ENCODE peak calls at places on chromosomes 16 and 17, in four cellular contexts. X is fibroblast of pulmonary artery, T is Caco-2, D is tibial nerve. W is an unnamed sample.

GRCh38 chr16:12575288-12575687 is 228.4 kb downstream of the CPPED1 start:
- DNase-seq in X (no peak), D (no peak), T (no peak), W (no peak)

GRCh38 chr17:21345236-21345635 is 30.9 kb upstream of the KCNJ12 start:
- DNase-seq in D (no peak), X (no peak), T (no peak), W (no peak)

GRCh38 chr17:12632785-12633184 is 32.9 kb upstream of the MYOCD start:
- DNase-seq in X (no peak), T (no peak), D (no peak), W (no peak)

GRCh38 chr17:79082311-79083190 is 7.9 kb downstream of the ENGASE start:
- DNase-seq in T (peak), X (peak), D (no peak), W (peak)

GRCh38 chr16:10003486-10003885 is 178.7 kb downstream of the GRIN2A start:
- DNase-seq in X (no peak), D (no peak), T (no peak), W (no peak)

GRCh38 chr17:59498421-59499307 is 66.7 kb upstream of the DHX40 start:
- DNase-seq in T (no peak), X (no peak), D (no peak), W (no peak)

GRCh38 chr17:17051791-17052461 is 9.7 kb downstream of the MPRIP start:
- DNase-seq in X (no peak), D (no peak), T (no peak), W (peak)

GRCh38 chr17:55301521-55302406 is 37.0 kb downstream of the HLF start:
- DNase-seq in D (no peak), T (no peak), X (peak), W (peak)

GRCh38 chr17:59752446-59752845 is 45.0 kb downstream of the VMP1 start:
- DNase-seq in D (no peak), T (no peak), X (no peak), W (peak)

GRCh38 chr17:80898706-80899105 is 92.9 kb upstream of the CHMP6 start:
- DNase-seq in X (no peak), D (no peak), T (no peak), W (no peak)

GRCh38 chr16:22888791-22889190 is 74.8 kb downstream of the HS3ST2 start:
- DNase-seq in D (no peak), X (no peak), T (no peak), W (no peak)

GRCh38 chr16:84485255-84486010 is 19.0 kb downstream of the MEAK7 start:
- DNase-seq in D (no peak), T (no peak), X (no peak), W (no peak)

GRCh38 chr16:84487358-84487757 is 17.1 kb downstream of the MEAK7 start:
- DNase-seq in X (no peak), T (no peak), D (no peak), W (no peak)

GRCh38 chr16:84484579-84485254 is 19.7 kb downstream of the MEAK7 start:
- DNase-seq in X (peak), T (peak), D (peak), W (peak)

GRCh38 chr16:84486551-84487235 is 17.8 kb downstream of the MEAK7 start:
- DNase-seq in T (no peak), D (no peak), X (no peak), W (no peak)

GRCh38 chr16:84486126-84486525 is 18.3 kb downstream of the MEAK7 start:
- DNase-seq in D (no peak), X (no peak), T (no peak), W (no peak)
- H3K4me3 ChIP-seq in D (no peak), X (no peak), T (no peak), W (no peak)

GRCh38 chr17:50575581-50576210 is 15.2 kb downstream of the CACNA1G start:
- DNase-seq in D (no peak), X (no peak), T (peak), W (no peak)
- TF ChIP-seq CTCF in D (no peak), X (no peak), T (peak), W (no peak)

GRCh38 chr16:66900721-66901441 is 17.8 kb downstream of the CDH16 start:
- DNase-seq in T (no peak), X (no peak), D (no peak), W (peak)

GRCh38 chr16:66898933-66899309 is 18.6 kb downstream of the PDP2 start:
- DNase-seq in T (no peak), D (no peak), X (no peak), W (no peak)

GRCh38 chr16:66898207-66898606 is 17.9 kb downstream of the PDP2 start:
- DNase-seq in D (no peak), X (no peak), T (no peak), W (peak)

GRCh38 chr16:66899945-66900688 is 18.6 kb downstream of the CDH16 start:
- DNase-seq in D (peak), X (peak), T (peak), W (peak)

DNA sequence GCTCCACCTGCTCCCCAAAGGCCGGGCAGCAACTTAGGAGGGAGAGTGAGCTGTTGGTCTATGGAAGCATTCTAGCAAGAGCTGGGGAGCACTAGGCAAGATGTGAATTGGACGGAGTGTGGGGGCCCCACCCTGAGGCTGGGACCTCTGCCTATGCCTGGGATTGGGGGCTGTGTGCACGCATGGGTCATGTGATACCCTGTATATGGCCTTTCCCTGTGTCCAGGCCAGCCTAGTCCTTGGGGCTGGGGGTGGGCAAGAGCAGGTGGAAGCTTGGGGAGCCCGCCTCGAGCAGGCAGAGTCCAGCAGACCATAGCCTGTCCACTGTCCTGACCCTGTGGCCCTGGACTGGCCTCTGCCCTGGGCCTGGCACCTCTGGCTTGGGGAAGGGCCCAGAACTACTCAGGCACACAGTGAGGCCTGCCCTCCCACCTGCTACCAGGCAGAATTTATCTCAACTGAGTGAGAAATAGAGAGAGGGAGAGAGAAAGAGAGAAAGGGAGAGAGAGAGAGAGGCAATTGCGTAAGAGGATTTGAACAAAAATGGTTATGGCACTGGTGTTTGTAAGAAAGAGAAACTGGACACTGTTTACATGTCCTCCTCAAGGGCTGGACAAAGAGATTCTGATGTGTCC is 19.1 kb downstream of the PDP2 start:
- DNase-seq in D (no peak), T (no peak), X (peak), W (peak)
- H3K4me3 ChIP-seq in D (no peak), T (no peak), X (no peak), W (no peak)

GRCh38 chr16:89720859-89721643 is at the start of the genes VPS9D1 and ZNF276:
- DNase-seq in T (peak), D (peak), X (peak), W (peak)
- TF ChIP-seq CTCF in T (no peak), D (no peak), X (no peak), W (no peak)

DNA sequence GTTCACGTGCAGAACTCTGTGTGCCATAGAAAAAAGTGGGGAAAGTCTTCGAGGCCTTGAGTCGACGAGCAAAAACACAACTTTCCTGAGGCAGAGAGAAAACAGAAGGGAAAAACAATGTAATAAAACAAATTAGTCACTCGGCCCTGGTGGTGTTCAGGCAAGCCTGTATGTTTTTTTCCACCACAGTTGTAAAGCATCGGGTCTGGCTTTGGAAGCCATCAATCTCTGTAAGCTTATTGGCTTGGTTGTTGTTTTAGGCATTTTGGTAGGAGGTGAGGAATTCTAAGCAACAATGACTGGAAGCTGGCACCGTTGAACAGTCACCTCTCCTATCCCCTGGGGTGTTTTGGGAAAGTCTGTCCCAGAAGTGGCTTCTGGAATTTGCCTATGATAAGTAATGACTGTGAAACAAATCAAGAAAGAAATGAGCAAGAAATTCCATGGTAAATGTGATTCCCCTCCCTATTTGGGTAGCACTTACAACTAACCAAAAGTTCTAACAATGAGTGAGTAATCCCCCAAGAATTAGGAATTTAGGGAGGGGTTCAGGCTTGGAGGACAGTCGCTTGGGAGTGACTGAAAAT is 2.8 kb downstream of the CDH13 start:
- DNase-seq in D (no peak), T (no peak), X (peak), W (no peak)
- H3K4me3 ChIP-seq in D (no peak), T (no peak), X (no peak), W (no peak)

GRCh38 chr16:71459510-71459909 is 2.5 kb downstream of the ZNF23 start:
- DNase-seq in T (no peak), D (no peak), X (no peak), W (no peak)

GRCh38 chr16:71456801-71457200 is 5.2 kb downstream of the ZNF23 start:
- DNase-seq in T (no peak), D (no peak), X (no peak), W (no peak)

GRCh38 chr16:71460246-71460645 is 1.8 kb downstream of the ZNF23 start:
- DNase-seq in X (peak), D (no peak), T (no peak), W (peak)

GRCh38 chr16:71467810-71468209 is 5.8 kb upstream of the ZNF23 start:
- DNase-seq in D (no peak), X (peak), T (peak), W (peak)

GRCh38 chr16:71461686-71462648 is at the start of gene ZNF23:
- DNase-seq in T (peak), D (peak), X (peak), W (peak)
- TF ChIP-seq CTCF in T (no peak), D (no peak), X (no peak), W (no peak)

GRCh38 chr17:29927546-29927945 is 2.5 kb downstream of the SSH2 start:
- DNase-seq in T (no peak), D (no peak), X (peak), W (no peak)
- H3K4me3 ChIP-seq in T (no peak), D (no peak), X (peak), W (no peak)